ENCODE peak calls at places on chromosome 5, in four cellular contexts. N, L, E and T are unnamed samples.

GRCh38 chr5:104928906-104929520 is 1366.4 kb upstream of the NUDT12 start:
- DNase-seq in E (no peak), L (no peak), N (no peak), T (no peak)

GRCh38 chr5:170449232-170449631 is 54.6 kb upstream of the KCNIP1 start:
- DNase-seq in N (no peak), E (no peak), L (no peak), T (no peak)

GRCh38 chr5:94423411-94423810 is 195.0 kb downstream of the KIAA0825 start:
- DNase-seq in N (no peak), L (no peak), E (no peak), T (no peak)

GRCh38 chr5:157459715-157460599 is at the start of gene NIPAL4:
- DNase-seq in L (no peak), E (peak), N (no peak), T (no peak)

GRCh38 chr5:123937230-123937629 is 425.3 kb downstream of the CSNK1G3 start:
- DNase-seq in N (peak), E (no peak), L (peak), T (peak)

GRCh38 chr5:181207214-181207959 is 2.4 kb upstream of the TRIM7 start:
- DNase-seq in N (peak), E (no peak), L (no peak), T (peak)

GRCh38 chr5:88680253-88681132 is 202.5 kb downstream of the MEF2C start:
- DNase-seq in N (no peak), L (peak), E (peak), T (peak)

GRCh38 chr5:122401991-122402710 is 90.1 kb downstream of the SNCAIP start:
- DNase-seq in L (no peak), E (no peak), N (no peak), T (peak)

GRCh38 chr5:66337827-66338226 is 193.7 kb downstream of the SREK1 start:
- DNase-seq in E (no peak), L (no peak), N (no peak), T (no peak)

GRCh38 chr5:62340392-62340791 is 34.4 kb downstream of the KIF2A start:
- DNase-seq in L (peak), E (no peak), N (peak), T (peak)

GRCh38 chr5:57724836-57725235 is 242.2 kb upstream of the ACTBL2 start:
- DNase-seq in L (no peak), N (peak), E (no peak), T (no peak)

GRCh38 chr5:179147991-179148702 is 88.0 kb downstream of the ZNF354C start:
- DNase-seq in L (no peak), E (no peak), N (no peak), T (no peak)

GRCh38 chr5:135332519-135333150 is 66.4 kb downstream of the MACROH2A1 start:
- DNase-seq in L (peak), N (peak), E (peak), T (peak)

GRCh38 chr5:74938250-74938649 is 72.1 kb upstream of the FAM169A start:
- DNase-seq in E (no peak), N (no peak), L (peak), T (no peak)